ENCODE peak calls at places on chromosome 19, in four cellular contexts. E is K562, B is HepG2, N is HCT116. Q is an unnamed sample.

GRCh38 chr19:6806488-6806887 is 34.0 kb downstream of the VAV1 start:
- DNase-seq in E (peak), B (no peak), N (peak), Q (no peak)

GRCh38 chr19:5800361-5801270 is 4.3 kb upstream of the NRTN start:
- DNase-seq in E (no peak), B (peak), N (no peak), Q (no peak)

GRCh38 chr19:5718032-5718578 is 1.8 kb downstream of the LONP1 start:
- DNase-seq in E (no peak), B (no peak), N (no peak), Q (no peak)

GRCh38 chr19:42023121-42023942 is 29.3 kb upstream of the ATP1A3 start:
- DNase-seq in E (peak), B (peak), N (peak), Q (no peak)

GRCh38 chr19:10858204-10858828 is 10.1 kb downstream of the C19orf38 start:
- DNase-seq in E (peak), B (no peak), N (no peak), Q (no peak)

GRCh38 chr19:827314-827709 is 325 bp upstream of the AZU1 start:
- DNase-seq in E (no peak), B (no peak), N (no peak), Q (no peak)

GRCh38 chr19:17078038-17078919 is 2.7 kb downstream of the MYO9B start:
- DNase-seq in E (no peak), B (no peak), N (no peak), Q (no peak)

GRCh38 chr19:33559996-33560395 is 38.4 kb upstream of the PEPD start:
- DNase-seq in E (no peak), B (no peak), N (no peak), Q (no peak)

GRCh38 chr19:664913-665443 is 2.0 kb upstream of the RNF126 start:
- DNase-seq in E (peak), B (peak), N (peak), Q (no peak)

GRCh38 chr19:16645140-16645539 is 14.8 kb downstream of the SMIM7 start:
- DNase-seq in E (no peak), B (no peak), N (no peak), Q (no peak)

GRCh38 chr19:11130824-11131455 is 24.6 kb downstream of the SPC24 start:
- DNase-seq in E (peak), B (peak), N (peak), Q (no peak)

GRCh38 chr19:8038815-8039214 is 13.7 kb upstream of the CCL25 start:
- DNase-seq in E (no peak), B (no peak), N (no peak), Q (no peak)

GRCh38 chr19:8039231-8039630 is 13.3 kb upstream of the CCL25 start:
- DNase-seq in E (no peak), B (no peak), N (no peak), Q (no peak)

GRCh38 chr19:8041553-8041952 is 11.0 kb upstream of the CCL25 start:
- DNase-seq in E (no peak), B (no peak), N (no peak), Q (no peak)

GRCh38 chr19:8034178-8034525 is 18.4 kb upstream of the CCL25 start:
- DNase-seq in E (no peak), B (no peak), N (no peak), Q (no peak)

GRCh38 chr19:8036438-8037099 is 16.0 kb upstream of the CCL25 start:
- DNase-seq in E (no peak), B (no peak), N (no peak), Q (no peak)
- TF ChIP-seq TCF7L2 in E (no peak), B (no peak), N (no peak), Q (no peak)

GRCh38 chr19:32268381-32268780 is 77.0 kb upstream of the ZNF507 start:
- DNase-seq in E (no peak), B (no peak), N (no peak), Q (no peak)

GRCh38 chr19:32269831-32270230 is 75.6 kb upstream of the ZNF507 start:
- DNase-seq in E (no peak), B (no peak), N (no peak), Q (no peak)

GRCh38 chr19:32266453-32266852 is 79.0 kb upstream of the ZNF507 start:
- DNase-seq in E (no peak), B (no peak), N (no peak), Q (no peak)

GRCh38 chr19:32265991-32266390 is 79.4 kb upstream of the ZNF507 start:
- DNase-seq in E (no peak), B (no peak), N (no peak), Q (no peak)

DNA sequence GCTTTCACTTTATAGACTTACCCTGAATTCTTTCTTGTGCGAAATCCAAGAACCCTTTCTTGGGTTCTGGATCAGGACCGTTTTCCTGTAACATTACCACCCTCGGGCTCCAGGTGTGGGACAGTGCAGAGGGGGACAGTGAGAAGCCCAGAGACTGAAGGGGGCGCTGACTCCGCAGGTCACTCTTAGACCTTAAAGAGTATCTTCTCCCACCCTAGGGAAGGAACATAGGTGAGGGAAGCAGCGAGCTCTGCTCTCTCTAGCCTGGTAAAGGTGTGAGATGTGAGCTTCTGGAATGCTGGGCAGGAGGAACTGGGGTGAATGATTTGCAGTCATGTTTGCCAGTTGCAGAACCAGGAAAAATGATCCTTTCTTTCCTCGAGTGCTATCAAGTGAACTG is 80.8 kb upstream of the ZNF507 start:
- DNase-seq in E (no peak), B (no peak), N (no peak), Q (no peak)
- TF ChIP-seq TCF7L2 in E (no peak), B (no peak), N (no peak), Q (no peak)

GRCh38 chr19:13083627-13084026 is 19.0 kb downstream of the LYL1 start:
- DNase-seq in E (no peak), B (no peak), N (no peak), Q (no peak)

GRCh38 chr19:13079542-13079986 is 23.1 kb downstream of the LYL1 start:
- DNase-seq in E (peak), B (no peak), N (no peak), Q (no peak)

GRCh38 chr19:13083008-13083404 is 19.7 kb downstream of the LYL1 start:
- DNase-seq in E (no peak), B (no peak), N (no peak), Q (no peak)

GRCh38 chr19:13085673-13086072 is 17.0 kb downstream of the LYL1 start:
- DNase-seq in E (no peak), B (no peak), N (no peak), Q (no peak)

DNA sequence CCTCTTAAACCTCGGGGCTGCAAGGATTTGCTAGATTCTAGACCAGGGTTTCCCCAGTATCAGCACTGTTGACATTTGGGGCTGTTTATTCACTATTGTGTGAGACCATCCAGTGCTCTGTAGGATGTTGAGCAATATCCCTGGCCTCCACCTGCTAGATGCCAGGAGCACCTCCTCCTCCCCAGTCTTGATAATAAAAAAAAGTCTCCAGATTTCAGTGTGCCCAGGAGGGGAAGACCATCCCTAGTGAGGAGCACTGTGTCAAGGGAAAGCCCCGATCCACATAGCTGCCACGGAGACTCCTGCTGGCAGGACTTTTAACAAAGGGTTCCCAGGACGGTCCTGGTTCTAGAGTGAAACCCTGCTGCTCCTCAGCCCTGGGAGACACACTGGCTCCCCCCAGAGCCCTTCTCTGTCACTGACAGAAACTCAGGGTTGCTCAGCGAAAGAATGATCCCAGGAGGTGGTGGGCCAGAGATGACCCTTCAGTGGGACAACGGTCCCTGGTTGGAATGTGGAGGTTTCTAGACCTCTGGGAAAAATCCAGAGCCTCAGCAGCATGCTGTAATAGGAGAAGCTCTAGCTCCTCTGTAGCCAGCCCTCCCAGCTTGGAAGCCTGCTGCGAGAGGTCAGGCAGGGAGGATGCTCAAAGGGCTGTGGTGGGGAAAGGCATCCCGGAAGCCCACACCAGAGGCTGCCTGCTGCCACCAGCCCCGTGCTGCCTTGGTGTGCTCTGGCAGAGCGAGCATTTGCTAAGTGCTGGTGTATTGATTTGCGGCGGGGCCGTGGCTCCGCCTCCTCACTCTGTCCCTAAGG is 20.3 kb downstream of the LYL1 start:
- DNase-seq in E (peak), B (peak), N (no peak), Q (no peak)
- TF ChIP-seq TCF7L2 in E (no peak), B (no peak), N (no peak), Q (no peak)

GRCh38 chr19:49632576-49632975 is 7.4 kb downstream of the RRAS start:
- DNase-seq in E (no peak), B (no peak), N (no peak), Q (no peak)

GRCh38 chr19:49637865-49638350 is 2.0 kb downstream of the RRAS start:
- DNase-seq in E (peak), B (no peak), N (no peak), Q (no peak)

GRCh38 chr19:49638360-49638759 is 1.6 kb downstream of the RRAS start:
- DNase-seq in E (no peak), B (no peak), N (no peak), Q (no peak)

GRCh38 chr19:49636230-49636932 is 3.6 kb downstream of the RRAS start:
- DNase-seq in E (no peak), B (no peak), N (no peak), Q (no peak)

GRCh38 chr19:49635530-49636229 is 4.3 kb downstream of the RRAS start:
- DNase-seq in E (no peak), B (no peak), N (no peak), Q (no peak)
- TF ChIP-seq TCF7L2 in E (no peak), B (no peak), N (no peak), Q (no peak)

DNA sequence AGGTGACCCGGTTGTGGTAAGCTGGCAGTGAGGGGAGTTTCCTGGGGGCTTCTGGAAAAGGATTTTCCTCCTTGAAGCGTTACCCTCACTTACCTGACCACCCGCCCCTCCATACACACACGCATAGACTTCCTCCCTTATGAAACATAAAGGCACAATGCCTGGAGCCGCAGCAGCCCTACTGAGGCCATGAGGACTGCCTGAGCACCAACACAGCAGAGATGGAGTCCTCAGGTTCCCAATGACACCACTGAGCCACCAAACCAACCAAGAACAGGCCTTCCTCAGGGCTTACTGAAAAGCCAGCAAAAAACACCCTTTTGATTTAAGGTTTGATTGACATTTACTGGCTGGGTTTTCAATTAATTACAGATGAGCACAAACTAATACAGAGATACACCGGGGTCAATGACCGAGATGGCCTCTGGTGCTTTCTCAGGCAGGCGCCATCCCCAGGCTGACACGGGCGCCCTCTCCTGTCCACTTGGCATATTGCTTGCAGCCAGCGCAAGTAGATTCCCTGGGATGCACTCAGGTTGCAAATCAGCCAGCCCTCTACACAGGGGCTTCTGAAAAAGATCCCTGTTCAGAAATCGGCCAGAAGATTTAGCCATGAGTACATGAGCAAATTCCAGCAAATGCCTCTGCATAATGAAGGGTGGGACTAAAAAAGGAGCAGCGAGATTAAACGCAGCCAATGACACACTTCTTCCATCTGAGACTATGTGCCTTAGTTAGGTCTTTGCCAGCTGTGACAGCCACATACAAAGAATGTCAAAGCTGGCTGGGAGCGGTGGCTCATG is 14.8 kb downstream of the OPA3 start:
- DNase-seq in E (peak), B (peak), N (peak), Q (no peak)
- TF ChIP-seq TCF7L2 in E (no peak), B (no peak), N (no peak), Q (no peak)

DNA sequence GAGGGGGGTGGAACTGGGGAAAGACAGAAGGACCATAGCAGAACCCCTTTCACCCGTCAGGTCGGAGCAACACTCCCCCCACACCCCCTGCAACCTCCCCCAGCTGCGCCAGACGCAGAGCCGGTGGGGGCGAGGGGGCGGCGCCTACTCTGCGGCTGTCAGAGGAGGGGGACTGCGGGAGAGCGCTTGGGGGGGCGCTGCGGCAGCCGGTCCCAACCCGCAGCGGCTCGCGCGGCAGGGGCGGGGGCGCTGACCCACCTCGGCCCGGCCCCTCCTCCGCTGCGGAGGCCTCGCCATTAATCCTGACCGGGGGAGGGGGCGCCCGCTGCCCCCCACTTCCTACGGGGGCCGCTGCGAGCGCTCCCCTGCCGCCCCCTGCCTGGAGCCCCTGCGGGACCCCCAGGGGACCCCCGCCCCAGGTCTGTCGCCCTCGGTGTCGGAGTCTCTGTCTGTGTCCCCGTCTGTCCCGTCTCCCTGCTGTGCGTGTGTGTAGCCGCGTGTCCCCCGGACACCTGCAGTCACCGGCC is 7.9 kb upstream of the NFIC start:
- DNase-seq in E (peak), B (no peak), N (no peak), Q (no peak)
- TF ChIP-seq TCF7L2 in E (no peak), B (no peak), N (no peak), Q (no peak)

DNA sequence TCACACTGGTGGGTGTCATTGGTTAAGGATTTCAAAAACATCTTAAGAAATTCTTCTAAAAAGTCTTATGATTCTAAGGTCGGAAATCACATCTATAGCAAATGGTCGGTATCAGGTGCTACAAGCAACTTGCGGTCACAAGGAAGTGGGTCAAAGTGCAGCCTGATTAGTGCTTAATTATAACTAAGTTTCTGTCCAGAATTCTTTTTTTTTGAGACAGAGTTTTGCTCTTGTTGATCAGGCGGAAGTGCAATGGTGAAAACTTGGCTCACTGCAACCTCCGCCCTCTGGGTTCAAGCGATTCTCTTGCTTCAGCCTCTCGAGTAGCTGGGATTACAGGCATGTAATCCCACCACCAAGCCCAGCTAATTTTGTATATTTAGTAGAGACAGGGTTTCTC is 1.2 kb upstream of the GDF15 start:
- DNase-seq in E (no peak), B (no peak), N (no peak), Q (no peak)
- TF ChIP-seq TCF7L2 in E (no peak), B (no peak), N (no peak), Q (no peak)

DNA sequence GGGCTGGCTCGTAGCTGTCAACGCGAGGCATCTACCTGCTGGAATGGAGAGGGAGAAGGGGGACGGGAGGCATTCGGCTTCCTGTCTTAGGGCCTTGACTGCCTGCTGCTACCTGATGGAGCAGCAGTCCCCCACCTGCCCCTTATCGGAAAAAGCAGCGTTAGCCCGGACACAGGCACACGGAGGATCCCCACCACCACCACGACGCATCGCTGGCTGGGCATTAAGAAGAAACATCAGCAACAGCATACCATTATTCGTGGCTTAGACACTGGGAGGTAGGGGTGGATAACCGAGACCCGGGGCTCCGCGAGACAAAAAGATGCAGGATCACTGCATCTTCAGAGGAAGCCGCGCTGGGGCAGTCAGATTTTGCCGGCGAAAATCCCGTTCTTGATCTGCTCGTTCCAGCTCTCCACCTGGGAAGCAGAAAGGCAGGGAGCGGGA is 1.1 kb downstream of the COX6B2 start:
- DNase-seq in E (no peak), B (no peak), N (no peak), Q (no peak)
- TF ChIP-seq TCF7L2 in E (no peak), B (no peak), N (no peak), Q (peak)

GRCh38 chr19:29927944-29928669 is 13.9 kb upstream of the URI1 start:
- DNase-seq in E (peak), B (peak), N (no peak), Q (no peak)
- TF ChIP-seq TCF7L2 in E (no peak), B (no peak), N (no peak), Q (no peak)

GRCh38 chr19:46633130-46633529 is 2.9 kb downstream of the GNG8 start:
- DNase-seq in E (no peak), B (no peak), N (no peak), Q (no peak)

GRCh38 chr19:46635920-46636761 is at the start of gene GNG8:
- DNase-seq in E (peak), B (no peak), N (no peak), Q (no peak)

GRCh38 chr19:46634656-46635218 is 1.3 kb downstream of the GNG8 start:
- DNase-seq in E (no peak), B (no peak), N (no peak), Q (no peak)

GRCh38 chr19:46631481-46631880 is 4.5 kb downstream of the GNG8 start:
- DNase-seq in E (no peak), B (no peak), N (no peak), Q (no peak)

DNA sequence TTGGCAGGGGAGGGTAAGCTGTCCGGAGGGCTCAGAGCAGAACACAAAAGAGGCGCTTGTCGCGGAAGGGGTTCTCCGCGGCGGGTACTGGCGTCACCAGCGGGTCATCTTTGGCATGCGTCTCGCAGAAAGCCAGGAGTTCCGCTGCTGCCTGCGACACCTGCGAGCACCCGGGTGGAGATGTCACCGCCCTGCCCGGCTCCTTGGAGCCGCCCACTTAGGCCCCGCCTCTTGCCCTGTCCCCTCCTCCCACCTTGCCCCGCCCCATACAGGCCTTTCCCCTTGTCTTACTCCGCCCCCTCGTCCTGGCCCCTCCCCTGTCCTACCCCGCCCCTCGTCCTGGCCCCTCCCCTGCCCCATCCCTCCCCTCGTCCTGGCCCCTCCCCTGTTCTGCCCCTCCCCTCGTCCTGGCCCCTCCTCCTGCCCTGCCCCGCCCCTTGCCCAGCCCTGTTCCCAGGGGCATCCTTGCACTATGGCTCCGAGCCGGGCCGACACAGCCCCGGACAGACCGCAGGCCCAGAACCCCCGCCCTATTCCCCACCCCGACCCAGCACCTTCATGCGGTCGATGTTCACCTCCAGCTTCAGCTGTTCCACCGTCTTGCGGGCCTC is 1.9 kb downstream of the GNG8 start:
- DNase-seq in E (peak), B (no peak), N (peak), Q (no peak)
- TF ChIP-seq TCF7L2 in E (no peak), B (no peak), N (no peak), Q (no peak)